ENCODE peak calls at places on chromosomes 7 and 10, in seven cellular contexts. One of them, this sample, is unnamed.
A peak's percentile ranks its signal among the peaks of the same experiment; 100 is the strongest.

GRCh38 chr7:26208040-26208439 is 6.5 kb downstream of the CBX3 start:
- DNase-seq in GM12878: no peak
- DNase-seq in HCT116: no peak
- DNase-seq in H1: no peak
- DNase-seq in K562: no peak
- DNase-seq in SK-N-SH: peak; percentile 58
- DNase-seq in HepG2: no peak
- DNase-seq in this sample: no peak

GRCh38 chr7:36670585-36671431 is 53.5 kb downstream of the AOAH start:
- DNase-seq in GM12878: peak; percentile 28
- DNase-seq in HCT116: peak; percentile 60
- DNase-seq in H1: peak; percentile 81
- DNase-seq in K562: peak; percentile 76
- DNase-seq in SK-N-SH: peak; percentile 70
- DNase-seq in HepG2: peak; percentile 42
- DNase-seq in this sample: peak; percentile 86

GRCh38 chr10:14184841-14185500 is 145.8 kb downstream of the FRMD4A start:
- DNase-seq in GM12878: peak; percentile 72
- DNase-seq in HCT116: no peak
- DNase-seq in H1: no peak
- DNase-seq in K562: peak; percentile 40
- DNase-seq in SK-N-SH: no peak
- DNase-seq in HepG2: peak; percentile 94
- DNase-seq in this sample: no peak

GRCh38 chr7:11006271-11006670 is 32.6 kb downstream of the PHF14 start:
- DNase-seq in GM12878: no peak
- DNase-seq in HCT116: no peak
- DNase-seq in H1: no peak
- DNase-seq in K562: no peak
- DNase-seq in SK-N-SH: no peak
- DNase-seq in HepG2: no peak
- DNase-seq in this sample: no peak

GRCh38 chr7:57496395-57496794 is 46.4 kb downstream of the ZNF716 start:
- DNase-seq in GM12878: no peak
- DNase-seq in HCT116: no peak
- DNase-seq in H1: no peak
- DNase-seq in K562: no peak
- DNase-seq in SK-N-SH: no peak
- DNase-seq in HepG2: no peak
- DNase-seq in this sample: no peak

GRCh38 chr10:51368943-51369342 is 294.7 kb downstream of the PRKG1 start:
- DNase-seq in GM12878: no peak
- DNase-seq in HCT116: no peak
- DNase-seq in H1: no peak
- DNase-seq in K562: no peak
- DNase-seq in SK-N-SH: no peak
- DNase-seq in HepG2: no peak
- DNase-seq in this sample: no peak

GRCh38 chr10:4260483-4260882 is 475.5 kb upstream of the KLF6 start:
- DNase-seq in GM12878: no peak
- DNase-seq in HCT116: no peak
- DNase-seq in H1: no peak
- DNase-seq in K562: no peak
- DNase-seq in SK-N-SH: no peak
- DNase-seq in HepG2: no peak
- DNase-seq in this sample: no peak

GRCh38 chr10:60735244-60735643 is 43.0 kb upstream of the CDK1 start:
- DNase-seq in GM12878: no peak
- DNase-seq in HCT116: no peak
- DNase-seq in H1: no peak
- DNase-seq in K562: no peak
- DNase-seq in SK-N-SH: no peak
- DNase-seq in HepG2: no peak
- DNase-seq in this sample: no peak

GRCh38 chr7:56079450-56080185 is 13.1 kb downstream of the PHKG1 start:
- DNase-seq in GM12878: no peak
- DNase-seq in HCT116: no peak
- DNase-seq in H1: peak; percentile 56
- DNase-seq in K562: no peak
- DNase-seq in SK-N-SH: peak; percentile 92
- DNase-seq in HepG2: peak; percentile 56
- DNase-seq in this sample: peak; percentile 90

GRCh38 chr7:19215421-19215820 is 70.2 kb upstream of the FERD3L start:
- DNase-seq in GM12878: no peak
- DNase-seq in HCT116: no peak
- DNase-seq in H1: no peak
- DNase-seq in K562: no peak
- DNase-seq in SK-N-SH: no peak
- DNase-seq in HepG2: no peak
- DNase-seq in this sample: no peak

GRCh38 chr7:100017300-100017699 is 1.9 kb downstream of the ZKSCAN1 start:
- DNase-seq in GM12878: no peak
- DNase-seq in HCT116: no peak
- DNase-seq in H1: no peak
- DNase-seq in K562: no peak
- DNase-seq in SK-N-SH: no peak
- DNase-seq in HepG2: peak; percentile 67
- DNase-seq in this sample: no peak

GRCh38 chr10:11934262-11934661 is 108.3 kb downstream of the UPF2 start:
- DNase-seq in GM12878: no peak
- DNase-seq in HCT116: no peak
- DNase-seq in H1: no peak
- DNase-seq in K562: no peak
- DNase-seq in SK-N-SH: no peak
- DNase-seq in HepG2: no peak
- DNase-seq in this sample: no peak

GRCh38 chr10:100006241-100006886 is 3.4 kb downstream of the DNMBP start:
- DNase-seq in GM12878: peak; percentile 55
- DNase-seq in HCT116: peak; percentile 96
- DNase-seq in H1: no peak
- DNase-seq in K562: no peak
- DNase-seq in SK-N-SH: no peak
- DNase-seq in HepG2: peak; percentile 57
- DNase-seq in this sample: no peak
- TF ChIP-seq JUND in GM12878: no peak
- TF ChIP-seq JUND in HCT116: no peak
- TF ChIP-seq JUND in H1: no peak
- TF ChIP-seq JUND in K562: peak; percentile 72
- TF ChIP-seq JUND in SK-N-SH: peak; percentile 96
- TF ChIP-seq JUND in HepG2: no peak
- TF ChIP-seq JUND in this sample: no peak

GRCh38 chr10:27525819-27526218 is 21.7 kb downstream of the RAB18 start:
- DNase-seq in GM12878: no peak
- DNase-seq in HCT116: no peak
- DNase-seq in H1: no peak
- DNase-seq in K562: no peak
- DNase-seq in SK-N-SH: no peak
- DNase-seq in HepG2: no peak
- DNase-seq in this sample: no peak
- TF ChIP-seq JUND in GM12878: no peak
- TF ChIP-seq JUND in HCT116: no peak
- TF ChIP-seq JUND in H1: no peak
- TF ChIP-seq JUND in K562: no peak
- TF ChIP-seq JUND in SK-N-SH: no peak
- TF ChIP-seq JUND in HepG2: no peak
- TF ChIP-seq JUND in this sample: no peak

GRCh38 chr10:116270691-116271592 is 2.1 kb downstream of the GFRA1 start:
- DNase-seq in GM12878: no peak
- DNase-seq in HCT116: no peak
- DNase-seq in H1: peak; percentile 69
- DNase-seq in K562: no peak
- DNase-seq in SK-N-SH: peak; percentile 73
- DNase-seq in HepG2: no peak
- DNase-seq in this sample: no peak

GRCh38 chr10:116271593-116272496 is 1.2 kb downstream of the GFRA1 start:
- DNase-seq in GM12878: no peak
- DNase-seq in HCT116: no peak
- DNase-seq in H1: peak; percentile 71
- DNase-seq in K562: no peak
- DNase-seq in SK-N-SH: peak; percentile 75
- DNase-seq in HepG2: no peak
- DNase-seq in this sample: peak; percentile 47

GRCh38 chr10:116269612-116270011 is 3.4 kb downstream of the GFRA1 start:
- DNase-seq in GM12878: no peak
- DNase-seq in HCT116: no peak
- DNase-seq in H1: no peak
- DNase-seq in K562: no peak
- DNase-seq in SK-N-SH: no peak
- DNase-seq in HepG2: no peak
- DNase-seq in this sample: no peak

GRCh38 chr10:116265686-116266085 is 7.3 kb downstream of the GFRA1 start:
- DNase-seq in GM12878: no peak
- DNase-seq in HCT116: no peak
- DNase-seq in H1: no peak
- DNase-seq in K562: no peak
- DNase-seq in SK-N-SH: no peak
- DNase-seq in HepG2: no peak
- DNase-seq in this sample: no peak

DNA sequence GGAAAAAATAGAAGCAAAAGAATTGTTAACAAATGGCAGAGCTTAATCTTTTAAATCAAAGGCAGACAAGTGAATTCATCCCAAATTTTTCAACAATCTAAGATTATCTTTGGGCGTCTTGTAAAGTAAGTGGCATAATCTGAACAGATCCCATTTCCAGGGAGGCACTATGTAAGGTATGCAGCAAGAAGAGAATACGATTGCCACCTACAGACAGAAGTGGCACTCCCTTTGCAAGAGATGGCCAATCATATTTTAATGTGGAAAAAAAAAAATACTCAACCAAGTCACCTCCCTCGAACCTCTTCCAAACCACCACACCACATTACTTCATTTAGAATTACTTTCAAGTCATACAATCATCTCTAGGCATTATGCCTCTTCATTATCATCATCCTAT is 4.0 kb downstream of the GFRA1 start:
- DNase-seq in GM12878: no peak
- DNase-seq in HCT116: no peak
- DNase-seq in H1: no peak
- DNase-seq in K562: no peak
- DNase-seq in SK-N-SH: peak; percentile 22
- DNase-seq in HepG2: no peak
- DNase-seq in this sample: peak; percentile 34
- TF ChIP-seq JUND in GM12878: no peak
- TF ChIP-seq JUND in HCT116: no peak
- TF ChIP-seq JUND in H1: no peak
- TF ChIP-seq JUND in K562: no peak
- TF ChIP-seq JUND in SK-N-SH: no peak
- TF ChIP-seq JUND in HepG2: no peak
- TF ChIP-seq JUND in this sample: no peak

GRCh38 chr10:25502453-25502852 is 327.7 kb downstream of the GPR158 start:
- DNase-seq in GM12878: no peak
- DNase-seq in HCT116: no peak
- DNase-seq in H1: no peak
- DNase-seq in K562: no peak
- DNase-seq in SK-N-SH: no peak
- DNase-seq in HepG2: no peak
- DNase-seq in this sample: no peak
- TF ChIP-seq JUND in GM12878: no peak
- TF ChIP-seq JUND in HCT116: no peak
- TF ChIP-seq JUND in H1: no peak
- TF ChIP-seq JUND in K562: no peak
- TF ChIP-seq JUND in SK-N-SH: no peak
- TF ChIP-seq JUND in HepG2: no peak
- TF ChIP-seq JUND in this sample: no peak

GRCh38 chr7:81482600-81483186 is 287.2 kb downstream of the HGF start:
- DNase-seq in GM12878: no peak
- DNase-seq in HCT116: peak; percentile 23
- DNase-seq in H1: no peak
- DNase-seq in K562: peak; percentile 26
- DNase-seq in SK-N-SH: peak; percentile 35
- DNase-seq in HepG2: peak; percentile 4
- DNase-seq in this sample: peak; percentile 50

GRCh38 chr7:81484266-81484665 is 285.6 kb downstream of the HGF start:
- DNase-seq in GM12878: no peak
- DNase-seq in HCT116: no peak
- DNase-seq in H1: no peak
- DNase-seq in K562: no peak
- DNase-seq in SK-N-SH: no peak
- DNase-seq in HepG2: peak; percentile 4
- DNase-seq in this sample: no peak

DNA sequence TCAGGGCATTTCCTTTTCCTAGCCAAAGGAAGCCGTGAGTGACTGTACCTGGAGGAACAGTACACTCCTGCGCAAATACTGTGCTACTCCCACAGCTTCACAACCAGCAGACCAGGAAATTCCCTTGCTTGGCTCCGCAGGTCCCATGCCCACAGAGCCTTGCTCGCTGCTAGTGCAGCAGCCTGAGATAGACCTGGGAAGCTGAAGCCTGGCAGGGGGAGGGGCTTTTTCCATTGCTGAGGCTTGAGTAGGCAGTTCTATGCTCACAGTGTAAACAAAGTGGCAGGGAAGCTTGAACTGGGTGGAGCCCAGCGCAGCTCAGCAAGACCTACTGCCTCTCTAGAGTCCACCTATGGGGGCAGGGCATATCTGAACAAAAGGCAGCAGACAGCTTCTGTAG is 291.2 kb downstream of the HGF start:
- DNase-seq in GM12878: no peak
- DNase-seq in HCT116: no peak
- DNase-seq in H1: no peak
- DNase-seq in K562: no peak
- DNase-seq in SK-N-SH: no peak
- DNase-seq in HepG2: peak; percentile 77
- DNase-seq in this sample: peak; percentile 86
- TF ChIP-seq JUND in GM12878: no peak
- TF ChIP-seq JUND in HCT116: no peak
- TF ChIP-seq JUND in H1: no peak
- TF ChIP-seq JUND in K562: no peak
- TF ChIP-seq JUND in SK-N-SH: no peak
- TF ChIP-seq JUND in HepG2: no peak
- TF ChIP-seq JUND in this sample: no peak

GRCh38 chr10:47258921-47259320 is 41.1 kb upstream of the GDF10 start:
- DNase-seq in GM12878: no peak
- DNase-seq in HCT116: no peak
- DNase-seq in H1: no peak
- DNase-seq in K562: no peak
- DNase-seq in SK-N-SH: no peak
- DNase-seq in HepG2: no peak
- DNase-seq in this sample: no peak
- TF ChIP-seq JUND in GM12878: no peak
- TF ChIP-seq JUND in HCT116: no peak
- TF ChIP-seq JUND in H1: no peak
- TF ChIP-seq JUND in K562: no peak
- TF ChIP-seq JUND in SK-N-SH: no peak
- TF ChIP-seq JUND in HepG2: no peak
- TF ChIP-seq JUND in this sample: no peak

DNA sequence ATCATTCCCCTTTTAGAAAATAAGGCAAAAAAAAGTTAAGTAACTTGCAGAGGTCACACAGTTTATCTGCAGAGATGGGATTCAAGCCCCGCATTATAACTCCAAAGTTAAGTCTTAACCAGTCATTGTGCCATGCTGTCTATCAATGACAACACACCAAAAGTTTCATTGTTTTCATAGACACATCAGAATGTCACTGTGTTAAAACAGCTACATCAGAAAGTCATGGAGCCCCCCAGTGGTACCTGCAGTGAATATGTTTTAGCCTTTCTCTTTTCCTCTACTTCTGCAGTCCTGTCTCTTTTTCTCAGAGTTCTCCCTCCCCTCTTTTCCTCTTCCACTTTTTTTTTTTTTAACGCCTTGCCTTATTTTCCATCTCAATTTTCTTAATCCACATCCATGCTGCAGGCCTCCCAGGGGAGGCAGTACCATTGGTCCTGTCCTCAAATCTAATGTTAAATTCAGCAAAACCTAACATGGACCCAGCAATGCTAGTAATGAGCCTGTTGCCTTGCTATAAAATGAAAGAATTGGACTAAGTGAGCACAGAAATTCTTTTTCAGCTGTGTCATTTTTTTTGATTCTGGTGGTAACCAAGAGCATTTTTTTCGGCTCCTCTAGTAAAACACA is 3.8 kb upstream of the NRCAM start:
- DNase-seq in GM12878: no peak
- DNase-seq in HCT116: peak; percentile 4
- DNase-seq in H1: no peak
- DNase-seq in K562: peak; percentile 29
- DNase-seq in SK-N-SH: peak; percentile 66
- DNase-seq in HepG2: peak; percentile 38
- DNase-seq in this sample: peak; percentile 50
- TF ChIP-seq JUND in GM12878: no peak
- TF ChIP-seq JUND in HCT116: no peak
- TF ChIP-seq JUND in H1: no peak
- TF ChIP-seq JUND in K562: no peak
- TF ChIP-seq JUND in SK-N-SH: no peak
- TF ChIP-seq JUND in HepG2: no peak
- TF ChIP-seq JUND in this sample: no peak